ENCODE peak calls at places on chromosomes 12 and 14, in eight cellular contexts. One of them, this sample, is unnamed.

GRCh38 chr14:37497422-37497821 is 97.6 kb downstream of the FOXA1 start:
- DNase-seq in upper lobe of left lung: no peak
- DNase-seq in spleen: no peak
- DNase-seq in sigmoid colon: no peak
- DNase-seq in SK-N-SH: no peak
- DNase-seq in stomach: no peak
- DNase-seq in transverse colon: no peak
- DNase-seq in HCT116: no peak
- DNase-seq in this sample: no peak

GRCh38 chr12:62793256-62794217 is 141.4 kb downstream of the PPM1H start:
- DNase-seq in transverse colon: peak; percentile 87
- DNase-seq in HCT116: peak; percentile 60
- DNase-seq in SK-N-SH: peak; percentile 81
- DNase-seq in spleen: peak; percentile 92
- DNase-seq in stomach: peak; percentile 88
- DNase-seq in sigmoid colon: peak; percentile 90
- DNase-seq in upper lobe of left lung: peak; percentile 43
- DNase-seq in this sample: peak; percentile 74

GRCh38 chr14:26448181-26448855 is 149.5 kb downstream of the NOVA1 start:
- DNase-seq in stomach: no peak
- DNase-seq in transverse colon: no peak
- DNase-seq in SK-N-SH: no peak
- DNase-seq in sigmoid colon: no peak
- DNase-seq in HCT116: no peak
- DNase-seq in upper lobe of left lung: peak; percentile 17
- DNase-seq in spleen: peak; percentile 66
- DNase-seq in this sample: no peak

GRCh38 chr14:41913398-41913797 is 306.7 kb downstream of the LRFN5 start:
- DNase-seq in HCT116: no peak
- DNase-seq in stomach: no peak
- DNase-seq in sigmoid colon: no peak
- DNase-seq in transverse colon: no peak
- DNase-seq in upper lobe of left lung: no peak
- DNase-seq in SK-N-SH: no peak
- DNase-seq in spleen: no peak
- DNase-seq in this sample: no peak

GRCh38 chr12:53461059-53461458 is 9.2 kb downstream of the PCBP2 start:
- DNase-seq in transverse colon: no peak
- DNase-seq in SK-N-SH: no peak
- DNase-seq in sigmoid colon: no peak
- DNase-seq in spleen: no peak
- DNase-seq in upper lobe of left lung: no peak
- DNase-seq in HCT116: no peak
- DNase-seq in stomach: no peak
- DNase-seq in this sample: no peak

GRCh38 chr14:21090940-21091663 is 7.4 kb downstream of the ZNF219 start:
- DNase-seq in transverse colon: no peak
- DNase-seq in SK-N-SH: peak; percentile 36
- DNase-seq in spleen: peak; percentile 85
- DNase-seq in stomach: no peak
- DNase-seq in HCT116: no peak
- DNase-seq in upper lobe of left lung: peak; percentile 84
- DNase-seq in sigmoid colon: no peak
- DNase-seq in this sample: no peak

GRCh38 chr12:93959657-93960056 is 188.7 kb upstream of the PLXNC1 start:
- DNase-seq in HCT116: no peak
- DNase-seq in sigmoid colon: no peak
- DNase-seq in stomach: no peak
- DNase-seq in SK-N-SH: no peak
- DNase-seq in upper lobe of left lung: no peak
- DNase-seq in spleen: no peak
- DNase-seq in transverse colon: no peak
- DNase-seq in this sample: no peak

GRCh38 chr12:112015938-112016337 is 2.7 kb downstream of the ERP29 start:
- DNase-seq in spleen: no peak
- DNase-seq in SK-N-SH: no peak
- DNase-seq in stomach: no peak
- DNase-seq in upper lobe of left lung: no peak
- DNase-seq in HCT116: no peak
- DNase-seq in sigmoid colon: no peak
- DNase-seq in transverse colon: no peak
- DNase-seq in this sample: no peak

GRCh38 chr12:108341854-108342847 is 3.0 kb upstream of the CMKLR1 start:
- DNase-seq in SK-N-SH: no peak
- DNase-seq in HCT116: no peak
- DNase-seq in stomach: no peak
- DNase-seq in sigmoid colon: no peak
- DNase-seq in upper lobe of left lung: peak; percentile 12
- DNase-seq in spleen: peak; percentile 52
- DNase-seq in transverse colon: no peak
- DNase-seq in this sample: no peak

GRCh38 chr14:95218472-95219193 is 61.3 kb upstream of the DICER1 start:
- DNase-seq in HCT116: no peak
- DNase-seq in sigmoid colon: peak; percentile 25
- DNase-seq in spleen: no peak
- DNase-seq in transverse colon: no peak
- DNase-seq in SK-N-SH: no peak
- DNase-seq in upper lobe of left lung: no peak
- DNase-seq in stomach: no peak
- DNase-seq in this sample: no peak

GRCh38 chr14:89660183-89660582 is 243.2 kb upstream of the FOXN3 start:
- DNase-seq in HCT116: no peak
- DNase-seq in transverse colon: no peak
- DNase-seq in SK-N-SH: peak; percentile 55
- DNase-seq in stomach: no peak
- DNase-seq in sigmoid colon: no peak
- DNase-seq in spleen: no peak
- DNase-seq in upper lobe of left lung: no peak
- DNase-seq in this sample: no peak

GRCh38 chr12:104064842-104065441 is 611 bp downstream of the HCFC2 start:
- DNase-seq in transverse colon: peak; percentile 21
- DNase-seq in spleen: peak; percentile 78
- DNase-seq in HCT116: no peak
- DNase-seq in sigmoid colon: peak; percentile 66
- DNase-seq in SK-N-SH: peak; percentile 34
- DNase-seq in upper lobe of left lung: peak; percentile 43
- DNase-seq in stomach: no peak
- DNase-seq in this sample: peak; percentile 12

GRCh38 chr14:83883732-83884131 is 1646.2 kb upstream of the FLRT2 start:
- DNase-seq in SK-N-SH: no peak
- DNase-seq in upper lobe of left lung: no peak
- DNase-seq in spleen: no peak
- DNase-seq in stomach: no peak
- DNase-seq in sigmoid colon: no peak
- DNase-seq in transverse colon: no peak
- DNase-seq in HCT116: no peak
- DNase-seq in this sample: no peak

GRCh38 chr12:63124778-63125177 is 26.2 kb downstream of the AVPR1A start:
- DNase-seq in HCT116: no peak
- DNase-seq in upper lobe of left lung: no peak
- DNase-seq in transverse colon: no peak
- DNase-seq in spleen: no peak
- DNase-seq in stomach: no peak
- DNase-seq in SK-N-SH: no peak
- DNase-seq in sigmoid colon: no peak
- DNase-seq in this sample: no peak

GRCh38 chr12:114858388-114859146 is 174.6 kb upstream of the TBX3 start:
- DNase-seq in stomach: no peak
- DNase-seq in sigmoid colon: no peak
- DNase-seq in upper lobe of left lung: no peak
- DNase-seq in HCT116: peak; percentile 21
- DNase-seq in spleen: no peak
- DNase-seq in transverse colon: peak; percentile 29
- DNase-seq in SK-N-SH: no peak
- DNase-seq in this sample: no peak

GRCh38 chr12:80053048-80053790 is 46.1 kb upstream of the OTOGL start:
- DNase-seq in HCT116: no peak
- DNase-seq in SK-N-SH: peak; percentile 1
- DNase-seq in transverse colon: peak; percentile 54
- DNase-seq in upper lobe of left lung: no peak
- DNase-seq in stomach: peak; percentile 40
- DNase-seq in spleen: no peak
- DNase-seq in sigmoid colon: peak; percentile 93
- DNase-seq in this sample: peak; percentile 56

GRCh38 chr12:57775563-57776246 is 3.3 kb downstream of the EEF1AKMT3 start:
- DNase-seq in transverse colon: no peak
- DNase-seq in SK-N-SH: no peak
- DNase-seq in upper lobe of left lung: no peak
- DNase-seq in HCT116: no peak
- DNase-seq in spleen: no peak
- DNase-seq in sigmoid colon: no peak
- DNase-seq in stomach: no peak
- DNase-seq in this sample: no peak
- TF ChIP-seq CTCF in transverse colon: no peak
- TF ChIP-seq CTCF in SK-N-SH: peak; percentile 16
- TF ChIP-seq CTCF in upper lobe of left lung: no peak
- TF ChIP-seq CTCF in HCT116: no peak
- TF ChIP-seq CTCF in spleen: no peak
- TF ChIP-seq CTCF in sigmoid colon: no peak
- TF ChIP-seq CTCF in stomach: no peak
- TF ChIP-seq CTCF in this sample: no peak

GRCh38 chr14:34220921-34221320 is 241.1 kb downstream of the SPTSSA start:
- DNase-seq in stomach: no peak
- DNase-seq in upper lobe of left lung: no peak
- DNase-seq in HCT116: no peak
- DNase-seq in SK-N-SH: no peak
- DNase-seq in transverse colon: no peak
- DNase-seq in sigmoid colon: no peak
- DNase-seq in spleen: no peak
- DNase-seq in this sample: no peak
- H3K36me3 ChIP-seq in stomach: no peaks in the 10 kb centered on the region
- H3K36me3 ChIP-seq in upper lobe of left lung: no peaks in the 10 kb centered on the region
- H3K36me3 ChIP-seq in HCT116: no peaks in the 10 kb centered on the region
- H3K36me3 ChIP-seq in SK-N-SH: no peaks in the 10 kb centered on the region
- H3K36me3 ChIP-seq in transverse colon: no peaks in the 10 kb centered on the region
- H3K36me3 ChIP-seq in sigmoid colon: no peaks in the 10 kb centered on the region
- H3K36me3 ChIP-seq in spleen: no peaks in the 10 kb centered on the region
- H3K36me3 ChIP-seq in this sample: no peaks in the 10 kb centered on the region

GRCh38 chr12:28569698-28570411 is 379.6 kb downstream of the CCDC91 start:
- DNase-seq in sigmoid colon: peak; percentile 69
- DNase-seq in HCT116: no peak
- DNase-seq in upper lobe of left lung: no peak
- DNase-seq in SK-N-SH: no peak
- DNase-seq in stomach: no peak
- DNase-seq in spleen: no peak
- DNase-seq in transverse colon: no peak
- DNase-seq in this sample: no peak
- TF ChIP-seq POLR2AphosphoS5 in sigmoid colon: peak; percentile 49
- TF ChIP-seq POLR2AphosphoS5 in HCT116: no peak
- TF ChIP-seq POLR2AphosphoS5 in upper lobe of left lung: no peak
- TF ChIP-seq POLR2AphosphoS5 in SK-N-SH: no peak
- TF ChIP-seq POLR2AphosphoS5 in stomach: peak; percentile 42
- TF ChIP-seq POLR2AphosphoS5 in spleen: no peak
- TF ChIP-seq POLR2AphosphoS5 in transverse colon: peak; percentile 63
- TF ChIP-seq POLR2AphosphoS5 in this sample: no peak

GRCh38 chr12:47808574-47809380 is 10.9 kb downstream of the HDAC7 start:
- DNase-seq in transverse colon: peak; percentile 38
- DNase-seq in spleen: no peak
- DNase-seq in upper lobe of left lung: no peak
- DNase-seq in sigmoid colon: no peak
- DNase-seq in stomach: no peak
- DNase-seq in HCT116: no peak
- DNase-seq in SK-N-SH: no peak
- DNase-seq in this sample: no peak
- TF ChIP-seq CTCF in transverse colon: no peak
- TF ChIP-seq CTCF in spleen: peak; percentile 42
- TF ChIP-seq CTCF in upper lobe of left lung: peak; percentile 31
- TF ChIP-seq CTCF in sigmoid colon: no peak
- TF ChIP-seq CTCF in stomach: no peak
- TF ChIP-seq CTCF in HCT116: peak; percentile 41
- TF ChIP-seq CTCF in SK-N-SH: peak; percentile 21
- TF ChIP-seq CTCF in this sample: no peak